ENCODE peak calls at places on chromosomes 6 and 20, in nine cellular contexts. One of them, this sample, is unnamed.

GRCh38 chr6:153328194-153328593 is 197.1 kb upstream of the RGS17 start:
- DNase-seq in kidney tubule cell: no peak
- DNase-seq in activated CD4-positive, alpha-beta T cell treated with anti-CD3 and anti-CD28 coated beads, Interleukin-2, amount 50 U/mL, for 4 hours: no peak
- DNase-seq in smooth muscle cell of the brain vasculature: no peak
- DNase-seq in cardiac muscle cell: no peak
- DNase-seq in stimulated activated CD8-positive, alpha-beta memory T cell treated with anti-CD3 and anti-CD28 coated beads, Interleukin-15, amount 100 ng/mL, for 24 hours: no peak
- DNase-seq in Calu3: peak; percentile 32
- DNase-seq in endothelial cell: no peak
- DNase-seq in Kasumi-1: no peak
- DNase-seq in this sample: no peak

GRCh38 chr6:27422651-27423332 is 34.2 kb downstream of the ZNF391 start:
- DNase-seq in kidney tubule cell: no peak
- DNase-seq in activated CD4-positive, alpha-beta T cell treated with anti-CD3 and anti-CD28 coated beads, Interleukin-2, amount 50 U/mL, for 4 hours: no peak
- DNase-seq in smooth muscle cell of the brain vasculature: no peak
- DNase-seq in cardiac muscle cell: no peak
- DNase-seq in stimulated activated CD8-positive, alpha-beta memory T cell treated with anti-CD3 and anti-CD28 coated beads, Interleukin-15, amount 100 ng/mL, for 24 hours: no peak
- DNase-seq in Calu3: no peak
- DNase-seq in endothelial cell: peak; percentile 5
- DNase-seq in Kasumi-1: no peak
- DNase-seq in this sample: no peak

GRCh38 chr6:148565931-148566663 is 180.7 kb upstream of the UST start:
- DNase-seq in kidney tubule cell: peak; percentile 89
- DNase-seq in activated CD4-positive, alpha-beta T cell treated with anti-CD3 and anti-CD28 coated beads, Interleukin-2, amount 50 U/mL, for 4 hours: no peak
- DNase-seq in smooth muscle cell of the brain vasculature: peak; percentile 13
- DNase-seq in cardiac muscle cell: no peak
- DNase-seq in stimulated activated CD8-positive, alpha-beta memory T cell treated with anti-CD3 and anti-CD28 coated beads, Interleukin-15, amount 100 ng/mL, for 24 hours: no peak
- DNase-seq in Calu3: peak; percentile 38
- DNase-seq in endothelial cell: no peak
- DNase-seq in Kasumi-1: no peak
- DNase-seq in this sample: no peak

GRCh38 chr6:155630085-155630484 is 174.4 kb upstream of the NOX3 start:
- DNase-seq in kidney tubule cell: no peak
- DNase-seq in activated CD4-positive, alpha-beta T cell treated with anti-CD3 and anti-CD28 coated beads, Interleukin-2, amount 50 U/mL, for 4 hours: no peak
- DNase-seq in smooth muscle cell of the brain vasculature: no peak
- DNase-seq in cardiac muscle cell: no peak
- DNase-seq in stimulated activated CD8-positive, alpha-beta memory T cell treated with anti-CD3 and anti-CD28 coated beads, Interleukin-15, amount 100 ng/mL, for 24 hours: no peak
- DNase-seq in Calu3: no peak
- DNase-seq in endothelial cell: no peak
- DNase-seq in Kasumi-1: no peak
- DNase-seq in this sample: no peak

GRCh38 chr6:3068329-3069223 is at the start of gene RIPK1:
- DNase-seq in kidney tubule cell: peak; percentile 94
- DNase-seq in activated CD4-positive, alpha-beta T cell treated with anti-CD3 and anti-CD28 coated beads, Interleukin-2, amount 50 U/mL, for 4 hours: peak; percentile 89
- DNase-seq in smooth muscle cell of the brain vasculature: no peak
- DNase-seq in cardiac muscle cell: peak; percentile 93
- DNase-seq in stimulated activated CD8-positive, alpha-beta memory T cell treated with anti-CD3 and anti-CD28 coated beads, Interleukin-15, amount 100 ng/mL, for 24 hours: peak; percentile 94
- DNase-seq in Calu3: peak; percentile 93
- DNase-seq in endothelial cell: peak; percentile 83
- DNase-seq in Kasumi-1: peak; percentile 83
- DNase-seq in this sample: peak; percentile 91

GRCh38 chr6:161745594-161745993 is 471.7 kb upstream of the AGPAT4 start:
- DNase-seq in kidney tubule cell: no peak
- DNase-seq in activated CD4-positive, alpha-beta T cell treated with anti-CD3 and anti-CD28 coated beads, Interleukin-2, amount 50 U/mL, for 4 hours: no peak
- DNase-seq in smooth muscle cell of the brain vasculature: no peak
- DNase-seq in cardiac muscle cell: no peak
- DNase-seq in stimulated activated CD8-positive, alpha-beta memory T cell treated with anti-CD3 and anti-CD28 coated beads, Interleukin-15, amount 100 ng/mL, for 24 hours: no peak
- DNase-seq in Calu3: no peak
- DNase-seq in endothelial cell: no peak
- DNase-seq in Kasumi-1: no peak
- DNase-seq in this sample: no peak

GRCh38 chr20:3045816-3046676 is at the start of gene MRPS26:
- DNase-seq in kidney tubule cell: peak; percentile 90
- DNase-seq in activated CD4-positive, alpha-beta T cell treated with anti-CD3 and anti-CD28 coated beads, Interleukin-2, amount 50 U/mL, for 4 hours: peak; percentile 68
- DNase-seq in smooth muscle cell of the brain vasculature: peak; percentile 51
- DNase-seq in cardiac muscle cell: peak; percentile 96
- DNase-seq in stimulated activated CD8-positive, alpha-beta memory T cell treated with anti-CD3 and anti-CD28 coated beads, Interleukin-15, amount 100 ng/mL, for 24 hours: peak; percentile 68
- DNase-seq in Calu3: peak; percentile 86
- DNase-seq in endothelial cell: peak; percentile 87
- DNase-seq in Kasumi-1: peak; percentile 67
- DNase-seq in this sample: peak; percentile 96

GRCh38 chr6:30002871-30003270 is 58.2 kb upstream of the POLR1H start:
- DNase-seq in kidney tubule cell: peak; percentile 30
- DNase-seq in activated CD4-positive, alpha-beta T cell treated with anti-CD3 and anti-CD28 coated beads, Interleukin-2, amount 50 U/mL, for 4 hours: no peak
- DNase-seq in smooth muscle cell of the brain vasculature: no peak
- DNase-seq in cardiac muscle cell: no peak
- DNase-seq in stimulated activated CD8-positive, alpha-beta memory T cell treated with anti-CD3 and anti-CD28 coated beads, Interleukin-15, amount 100 ng/mL, for 24 hours: no peak
- DNase-seq in Calu3: no peak
- DNase-seq in endothelial cell: no peak
- DNase-seq in Kasumi-1: no peak
- DNase-seq in this sample: no peak

GRCh38 chr6:116629467-116630063 is 13.3 kb downstream of the RSPH4A start:
- DNase-seq in kidney tubule cell: no peak
- DNase-seq in activated CD4-positive, alpha-beta T cell treated with anti-CD3 and anti-CD28 coated beads, Interleukin-2, amount 50 U/mL, for 4 hours: no peak
- DNase-seq in smooth muscle cell of the brain vasculature: no peak
- DNase-seq in cardiac muscle cell: no peak
- DNase-seq in stimulated activated CD8-positive, alpha-beta memory T cell treated with anti-CD3 and anti-CD28 coated beads, Interleukin-15, amount 100 ng/mL, for 24 hours: no peak
- DNase-seq in Calu3: no peak
- DNase-seq in endothelial cell: no peak
- DNase-seq in Kasumi-1: no peak
- DNase-seq in this sample: no peak

GRCh38 chr20:23875606-23876237 is 3.8 kb downstream of the CST5 start:
- DNase-seq in kidney tubule cell: no peak
- DNase-seq in activated CD4-positive, alpha-beta T cell treated with anti-CD3 and anti-CD28 coated beads, Interleukin-2, amount 50 U/mL, for 4 hours: no peak
- DNase-seq in smooth muscle cell of the brain vasculature: no peak
- DNase-seq in cardiac muscle cell: no peak
- DNase-seq in stimulated activated CD8-positive, alpha-beta memory T cell treated with anti-CD3 and anti-CD28 coated beads, Interleukin-15, amount 100 ng/mL, for 24 hours: no peak
- DNase-seq in Calu3: no peak
- DNase-seq in endothelial cell: no peak
- DNase-seq in Kasumi-1: no peak
- DNase-seq in this sample: no peak

GRCh38 chr6:170173416-170173990 is 117.4 kb downstream of the DLL1 start:
- DNase-seq in kidney tubule cell: no peak
- DNase-seq in activated CD4-positive, alpha-beta T cell treated with anti-CD3 and anti-CD28 coated beads, Interleukin-2, amount 50 U/mL, for 4 hours: no peak
- DNase-seq in smooth muscle cell of the brain vasculature: no peak
- DNase-seq in cardiac muscle cell: no peak
- DNase-seq in stimulated activated CD8-positive, alpha-beta memory T cell treated with anti-CD3 and anti-CD28 coated beads, Interleukin-15, amount 100 ng/mL, for 24 hours: no peak
- DNase-seq in Calu3: no peak
- DNase-seq in endothelial cell: no peak
- DNase-seq in Kasumi-1: no peak
- DNase-seq in this sample: no peak

GRCh38 chr20:44597930-44598329 is 15.6 kb downstream of the PKIG start:
- DNase-seq in kidney tubule cell: no peak
- DNase-seq in activated CD4-positive, alpha-beta T cell treated with anti-CD3 and anti-CD28 coated beads, Interleukin-2, amount 50 U/mL, for 4 hours: no peak
- DNase-seq in smooth muscle cell of the brain vasculature: no peak
- DNase-seq in cardiac muscle cell: no peak
- DNase-seq in stimulated activated CD8-positive, alpha-beta memory T cell treated with anti-CD3 and anti-CD28 coated beads, Interleukin-15, amount 100 ng/mL, for 24 hours: no peak
- DNase-seq in Calu3: no peak
- DNase-seq in endothelial cell: no peak
- DNase-seq in Kasumi-1: no peak
- DNase-seq in this sample: no peak

GRCh38 chr20:61159940-61160688 is 91.9 kb upstream of the CDH4 start:
- DNase-seq in kidney tubule cell: no peak
- DNase-seq in activated CD4-positive, alpha-beta T cell treated with anti-CD3 and anti-CD28 coated beads, Interleukin-2, amount 50 U/mL, for 4 hours: no peak
- DNase-seq in smooth muscle cell of the brain vasculature: no peak
- DNase-seq in cardiac muscle cell: peak; percentile 45
- DNase-seq in stimulated activated CD8-positive, alpha-beta memory T cell treated with anti-CD3 and anti-CD28 coated beads, Interleukin-15, amount 100 ng/mL, for 24 hours: no peak
- DNase-seq in Calu3: no peak
- DNase-seq in endothelial cell: no peak
- DNase-seq in Kasumi-1: no peak
- DNase-seq in this sample: no peak

GRCh38 chr20:23366384-23366783 is 4.4 kb downstream of the GZF1 start:
- DNase-seq in kidney tubule cell: peak; percentile 33
- DNase-seq in activated CD4-positive, alpha-beta T cell treated with anti-CD3 and anti-CD28 coated beads, Interleukin-2, amount 50 U/mL, for 4 hours: no peak
- DNase-seq in smooth muscle cell of the brain vasculature: no peak
- DNase-seq in cardiac muscle cell: no peak
- DNase-seq in stimulated activated CD8-positive, alpha-beta memory T cell treated with anti-CD3 and anti-CD28 coated beads, Interleukin-15, amount 100 ng/mL, for 24 hours: no peak
- DNase-seq in Calu3: no peak
- DNase-seq in endothelial cell: no peak
- DNase-seq in Kasumi-1: no peak
- DNase-seq in this sample: no peak

GRCh38 chr6:74780831-74781230 is 425.0 kb downstream of the COL12A1 start:
- DNase-seq in kidney tubule cell: no peak
- DNase-seq in activated CD4-positive, alpha-beta T cell treated with anti-CD3 and anti-CD28 coated beads, Interleukin-2, amount 50 U/mL, for 4 hours: no peak
- DNase-seq in smooth muscle cell of the brain vasculature: no peak
- DNase-seq in cardiac muscle cell: no peak
- DNase-seq in stimulated activated CD8-positive, alpha-beta memory T cell treated with anti-CD3 and anti-CD28 coated beads, Interleukin-15, amount 100 ng/mL, for 24 hours: no peak
- DNase-seq in Calu3: no peak
- DNase-seq in endothelial cell: no peak
- DNase-seq in Kasumi-1: no peak
- DNase-seq in this sample: no peak

GRCh38 chr6:75381878-75382633 is 97.5 kb upstream of the TMEM30A start:
- DNase-seq in kidney tubule cell: peak; percentile 57
- DNase-seq in activated CD4-positive, alpha-beta T cell treated with anti-CD3 and anti-CD28 coated beads, Interleukin-2, amount 50 U/mL, for 4 hours: no peak
- DNase-seq in smooth muscle cell of the brain vasculature: no peak
- DNase-seq in cardiac muscle cell: no peak
- DNase-seq in stimulated activated CD8-positive, alpha-beta memory T cell treated with anti-CD3 and anti-CD28 coated beads, Interleukin-15, amount 100 ng/mL, for 24 hours: no peak
- DNase-seq in Calu3: no peak
- DNase-seq in endothelial cell: no peak
- DNase-seq in Kasumi-1: no peak
- DNase-seq in this sample: no peak

GRCh38 chr6:38686270-38687042 is 16.5 kb downstream of the GLO1 start:
- DNase-seq in kidney tubule cell: no peak
- DNase-seq in activated CD4-positive, alpha-beta T cell treated with anti-CD3 and anti-CD28 coated beads, Interleukin-2, amount 50 U/mL, for 4 hours: no peak
- DNase-seq in smooth muscle cell of the brain vasculature: no peak
- DNase-seq in cardiac muscle cell: no peak
- DNase-seq in stimulated activated CD8-positive, alpha-beta memory T cell treated with anti-CD3 and anti-CD28 coated beads, Interleukin-15, amount 100 ng/mL, for 24 hours: no peak
- DNase-seq in Calu3: no peak
- DNase-seq in endothelial cell: no peak
- DNase-seq in Kasumi-1: no peak
- DNase-seq in this sample: no peak

GRCh38 chr6:126300735-126301134 is 39.2 kb upstream of the CENPW start:
- DNase-seq in kidney tubule cell: peak; percentile 9
- DNase-seq in activated CD4-positive, alpha-beta T cell treated with anti-CD3 and anti-CD28 coated beads, Interleukin-2, amount 50 U/mL, for 4 hours: no peak
- DNase-seq in smooth muscle cell of the brain vasculature: no peak
- DNase-seq in cardiac muscle cell: no peak
- DNase-seq in stimulated activated CD8-positive, alpha-beta memory T cell treated with anti-CD3 and anti-CD28 coated beads, Interleukin-15, amount 100 ng/mL, for 24 hours: no peak
- DNase-seq in Calu3: no peak
- DNase-seq in endothelial cell: no peak
- DNase-seq in Kasumi-1: peak; percentile 4
- DNase-seq in this sample: no peak

GRCh38 chr6:71496018-71496800 is 207.6 kb downstream of the OGFRL1 start:
- DNase-seq in kidney tubule cell: no peak
- DNase-seq in activated CD4-positive, alpha-beta T cell treated with anti-CD3 and anti-CD28 coated beads, Interleukin-2, amount 50 U/mL, for 4 hours: no peak
- DNase-seq in smooth muscle cell of the brain vasculature: no peak
- DNase-seq in cardiac muscle cell: no peak
- DNase-seq in stimulated activated CD8-positive, alpha-beta memory T cell treated with anti-CD3 and anti-CD28 coated beads, Interleukin-15, amount 100 ng/mL, for 24 hours: no peak
- DNase-seq in Calu3: no peak
- DNase-seq in endothelial cell: no peak
- DNase-seq in Kasumi-1: no peak
- DNase-seq in this sample: no peak

GRCh38 chr6:98036344-98036743 is 753.3 kb upstream of the MMS22L start:
- DNase-seq in kidney tubule cell: no peak
- DNase-seq in activated CD4-positive, alpha-beta T cell treated with anti-CD3 and anti-CD28 coated beads, Interleukin-2, amount 50 U/mL, for 4 hours: no peak
- DNase-seq in smooth muscle cell of the brain vasculature: no peak
- DNase-seq in cardiac muscle cell: no peak
- DNase-seq in stimulated activated CD8-positive, alpha-beta memory T cell treated with anti-CD3 and anti-CD28 coated beads, Interleukin-15, amount 100 ng/mL, for 24 hours: no peak
- DNase-seq in Calu3: no peak
- DNase-seq in endothelial cell: no peak
- DNase-seq in Kasumi-1: no peak
- DNase-seq in this sample: no peak

GRCh38 chr20:43840382-43841070 is 74.1 kb upstream of the TOX2 start:
- DNase-seq in kidney tubule cell: no peak
- DNase-seq in activated CD4-positive, alpha-beta T cell treated with anti-CD3 and anti-CD28 coated beads, Interleukin-2, amount 50 U/mL, for 4 hours: peak; percentile 9
- DNase-seq in smooth muscle cell of the brain vasculature: no peak
- DNase-seq in cardiac muscle cell: no peak
- DNase-seq in stimulated activated CD8-positive, alpha-beta memory T cell treated with anti-CD3 and anti-CD28 coated beads, Interleukin-15, amount 100 ng/mL, for 24 hours: no peak
- DNase-seq in Calu3: peak; percentile 42
- DNase-seq in endothelial cell: peak; percentile 17
- DNase-seq in Kasumi-1: peak; percentile 37
- DNase-seq in this sample: peak; percentile 44

GRCh38 chr20:23419995-23420901 is 1.0 kb downstream of the NAPB start:
- DNase-seq in kidney tubule cell: peak; percentile 71
- DNase-seq in activated CD4-positive, alpha-beta T cell treated with anti-CD3 and anti-CD28 coated beads, Interleukin-2, amount 50 U/mL, for 4 hours: peak; percentile 44
- DNase-seq in smooth muscle cell of the brain vasculature: peak; percentile 18
- DNase-seq in cardiac muscle cell: peak; percentile 45
- DNase-seq in stimulated activated CD8-positive, alpha-beta memory T cell treated with anti-CD3 and anti-CD28 coated beads, Interleukin-15, amount 100 ng/mL, for 24 hours: peak; percentile 10
- DNase-seq in Calu3: peak; percentile 6
- DNase-seq in endothelial cell: no peak
- DNase-seq in Kasumi-1: peak; percentile 36
- DNase-seq in this sample: peak; percentile 46